ENCODE peak calls at places on chromosomes 2 and 18, in six cellular contexts. G is H9, U is neuronal stem cell, M is H1, P is IMR-90, F is mesenchymal stem cell. B is an unnamed sample.

GRCh38 chr2:239025081-239025801 is 177.4 kb downstream of the TWIST2 start:
- DNase-seq in G (no peak), U (no peak), M (no peak), P (peak), F (peak), B (peak)

GRCh38 chr2:131425191-131426021 is 50.5 kb upstream of the TUBA3D start:
- DNase-seq in G (no peak), U (no peak), M (no peak), P (no peak), F (no peak), B (no peak)

GRCh38 chr2:36339819-36340218 is 15.8 kb upstream of the CRIM1 start:
- DNase-seq in G (no peak), U (no peak), M (no peak), P (peak), F (no peak), B (peak)

GRCh38 chr2:37344453-37345361 is at the start of gene QPCT:
- DNase-seq in G (no peak), U (no peak), M (no peak), P (peak), F (peak), B (peak)

GRCh38 chr2:201680743-201681142 is 17.7 kb downstream of the MPP4 start:
- DNase-seq in G (peak), U (peak), M (peak), P (no peak), F (no peak), B (no peak)

GRCh38 chr18:48607049-48607984 is 68.5 kb downstream of the CTIF start:
- DNase-seq in G (no peak), U (no peak), M (no peak), P (peak), F (peak), B (no peak)

GRCh38 chr18:42471886-42472285 is 516.9 kb downstream of the PIK3C3 start:
- DNase-seq in G (no peak), U (no peak), M (no peak), P (no peak), F (no peak), B (no peak)

GRCh38 chr18:48876590-48876989 is 74.2 kb downstream of the SMAD7 start:
- DNase-seq in G (no peak), U (no peak), M (no peak), P (no peak), F (no peak), B (no peak)

GRCh38 chr2:45669109-45669508 is 17.6 kb downstream of the PRKCE start:
- DNase-seq in G (no peak), U (no peak), M (no peak), P (peak), F (peak), B (peak)

GRCh38 chr2:17830053-17831034 is 14.1 kb downstream of the MSGN1 start:
- DNase-seq in G (peak), U (peak), M (peak), P (peak), F (peak), B (peak)

GRCh38 chr2:61670591-61671503 is 132.7 kb upstream of the XPO1 start:
- DNase-seq in G (no peak), U (no peak), M (no peak), P (peak), F (peak), B (no peak)

GRCh38 chr2:159797468-159798375 is at the start of gene CD302:
- DNase-seq in G (peak), U (peak), M (no peak), P (peak), F (peak), B (peak)

GRCh38 chr2:98663521-98664090 is 55.2 kb downstream of the UNC50 start:
- DNase-seq in G (no peak), U (no peak), M (no peak), P (no peak), F (no peak), B (no peak)

GRCh38 chr2:19541884-19542283 is 183.5 kb upstream of the OSR1 start:
- DNase-seq in G (peak), U (no peak), M (no peak), P (no peak), F (no peak), B (peak)

DNA sequence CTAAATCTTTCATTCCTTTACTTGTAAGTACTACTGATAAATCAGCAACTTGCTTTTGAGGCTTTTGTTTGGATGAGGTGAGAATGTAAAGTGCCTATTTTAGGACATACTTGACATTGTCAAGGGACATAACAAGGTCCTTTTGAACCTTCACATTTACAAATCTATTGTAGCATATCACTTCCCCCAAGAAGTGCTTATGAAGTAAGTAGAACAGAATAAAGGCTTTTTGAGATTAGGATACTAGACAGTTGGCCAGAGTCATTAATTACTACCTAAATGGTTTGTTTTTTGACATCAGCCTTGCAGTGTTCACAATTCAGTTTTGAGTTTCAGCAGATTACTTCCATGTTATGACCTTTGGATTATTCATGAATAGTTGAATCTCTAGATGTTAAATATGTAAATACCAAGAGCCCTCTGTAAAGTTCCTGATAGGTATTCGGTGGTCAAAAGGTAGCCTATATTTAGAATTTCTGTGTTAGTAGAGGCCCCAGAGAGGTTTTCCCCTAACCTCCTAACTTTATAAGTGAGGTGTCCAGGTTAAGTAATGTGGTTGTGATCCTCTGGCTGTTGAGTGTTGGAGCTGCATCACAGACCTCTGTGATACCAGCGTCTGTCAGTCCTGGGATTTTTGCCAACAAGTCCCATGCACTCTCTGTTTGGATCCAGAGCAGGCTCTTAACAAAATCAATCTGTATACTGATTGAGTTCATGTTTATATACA is 67.3 kb downstream of the LCLAT1 start:
- DNase-seq in G (no peak), U (no peak), M (no peak), P (peak), F (peak), B (no peak)
- H2BK120ac ChIP-seq in G (no peak), U (no peak), M (no peak), P (peak), F (no peak), B (no peak)

DNA sequence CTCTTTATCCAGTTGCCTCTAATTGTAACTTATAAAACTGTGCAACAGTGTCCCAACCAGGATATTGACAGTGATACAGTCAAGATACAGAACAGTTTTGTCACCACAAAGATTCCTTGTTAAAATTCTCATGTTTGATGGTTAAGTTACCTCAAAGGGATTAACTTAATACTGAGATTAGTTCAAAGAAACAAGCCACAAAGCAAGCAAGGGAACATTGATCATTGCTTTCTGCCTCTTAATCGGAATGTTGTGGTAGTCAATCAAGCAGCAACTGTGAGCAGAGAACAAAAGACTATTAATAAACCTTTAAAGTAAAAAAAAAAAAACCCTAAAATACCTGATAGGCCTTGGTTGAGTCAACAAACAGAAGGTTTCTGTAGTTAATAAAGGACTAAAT is 352.3 kb downstream of the PARD3B start:
- DNase-seq in G (no peak), U (no peak), M (no peak), P (no peak), F (no peak), B (no peak)
- H2AK5ac ChIP-seq in G (no peak), U (no peak), M (no peak), P (no peak), F (no peak), B (no peak)

GRCh38 chr2:136375017-136375901 is 257.3 kb upstream of the CXCR4 start:
- DNase-seq in G (peak), U (no peak), M (no peak), P (no peak), F (no peak), B (no peak)

GRCh38 chr2:136376798-136377211 is 258.9 kb upstream of the CXCR4 start:
- DNase-seq in G (peak), U (no peak), M (no peak), P (no peak), F (no peak), B (no peak)

GRCh38 chr2:136377423-136378382 is 259.8 kb upstream of the CXCR4 start:
- DNase-seq in G (peak), U (no peak), M (no peak), P (no peak), F (no peak), B (no peak)

GRCh38 chr2:136376211-136376610 is 258.3 kb upstream of the CXCR4 start:
- DNase-seq in G (peak), U (no peak), M (no peak), P (no peak), F (no peak), B (no peak)

DNA sequence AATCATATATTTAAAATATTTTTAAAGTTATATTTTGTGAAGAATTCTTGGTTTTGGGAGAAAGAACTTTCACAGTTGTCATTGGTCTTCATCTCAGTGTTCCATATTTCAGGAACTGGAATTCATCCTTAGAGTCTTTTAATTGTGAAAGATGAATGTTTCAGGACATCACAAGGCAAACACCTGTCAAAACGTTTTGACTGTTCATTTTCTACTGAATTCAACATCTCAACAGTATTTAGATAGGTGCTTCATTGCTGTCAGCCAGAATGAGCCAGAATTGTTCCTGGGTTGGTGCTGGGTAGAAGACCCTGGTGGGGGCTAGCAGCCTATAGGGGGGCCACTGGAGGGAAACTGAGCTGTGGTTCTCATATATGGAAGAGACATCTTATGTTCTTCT is 255.1 kb upstream of the CXCR4 start:
- DNase-seq in G (no peak), U (no peak), M (no peak), P (no peak), F (no peak), B (no peak)
- H2BK120ac ChIP-seq in G (no peak), U (no peak), M (no peak), P (no peak), F (no peak), B (no peak)

GRCh38 chr2:217936952-217937351 is 65.8 kb downstream of the TNS1 start:
- DNase-seq in G (no peak), U (no peak), M (no peak), P (no peak), F (no peak), B (no peak)
- H2AK5ac ChIP-seq in G (no peak), U (no peak), M (no peak), P (peak), F (peak), B (no peak)

GRCh38 chr2:20575935-20576597 is 74.8 kb downstream of the HS1BP3 start:
- DNase-seq in G (no peak), U (no peak), M (no peak), P (no peak), F (no peak), B (peak)

GRCh38 chr2:20578266-20578894 is 72.5 kb downstream of the HS1BP3 start:
- DNase-seq in G (no peak), U (no peak), M (no peak), P (no peak), F (no peak), B (peak)

GRCh38 chr2:20576598-20577115 is 74.2 kb downstream of the HS1BP3 start:
- DNase-seq in G (no peak), U (no peak), M (no peak), P (no peak), F (peak), B (no peak)

GRCh38 chr2:20578895-20579825 is 71.7 kb downstream of the HS1BP3 start:
- DNase-seq in G (peak), U (no peak), M (peak), P (peak), F (peak), B (peak)

DNA sequence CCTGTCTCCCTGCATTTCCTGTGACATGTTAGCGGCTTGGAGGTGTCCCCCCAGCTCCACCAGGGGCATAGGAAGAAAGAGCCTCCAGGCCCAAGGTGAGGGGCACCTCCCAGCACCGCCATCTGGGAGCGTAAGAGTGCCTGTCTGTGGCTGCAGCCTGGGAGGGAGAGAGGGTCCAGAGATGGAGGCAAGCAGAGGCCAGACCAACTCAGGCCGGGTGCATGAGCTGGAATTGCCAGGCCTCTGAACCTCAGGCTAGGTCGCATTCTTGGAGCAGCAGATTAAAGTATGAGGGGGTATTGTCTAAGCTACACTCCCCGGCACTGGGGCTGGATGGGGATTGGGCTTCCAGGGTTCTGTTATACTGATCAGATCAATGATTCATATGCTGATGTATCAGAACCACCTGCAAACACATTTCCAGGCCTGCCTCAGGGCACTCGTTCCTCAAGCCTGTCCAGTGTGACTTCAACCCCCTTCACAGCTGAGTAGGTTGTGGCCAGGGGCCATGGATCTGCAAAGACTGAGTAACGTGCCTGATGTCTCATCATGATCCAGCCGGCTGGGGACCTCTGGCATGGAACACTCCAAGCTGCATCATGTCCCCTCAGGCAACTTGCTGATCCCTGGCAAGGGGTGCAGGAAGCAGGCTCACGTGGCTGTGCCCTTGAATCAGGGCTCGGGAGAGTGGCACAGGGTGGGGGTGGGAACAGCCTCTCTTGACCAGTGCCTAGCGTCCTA is 73.2 kb downstream of the HS1BP3 start:
- DNase-seq in G (no peak), U (no peak), M (no peak), P (peak), F (peak), B (peak)
- H2BK120ac ChIP-seq in G (no peak), U (peak), M (no peak), P (peak), F (no peak), B (peak)

GRCh38 chr18:45441110-45441842 is 174.0 kb upstream of the SLC14A2 start:
- DNase-seq in G (no peak), U (no peak), M (no peak), P (peak), F (peak), B (no peak)
- H2AK5ac ChIP-seq in G (no peak), U (no peak), M (no peak), P (no peak), F (no peak), B (no peak)

GRCh38 chr2:174004900-174005605 is 39.9 kb upstream of the SP3 start:
- DNase-seq in G (no peak), U (no peak), M (no peak), P (peak), F (peak), B (peak)
- H2BK120ac ChIP-seq in G (no peak), U (no peak), M (no peak), P (no peak), F (no peak), B (peak)

B was measured in trophoblast cell.